ENCODE peak calls at places on chromosomes 3 and 15, in seven cellular contexts. A, E, W, V, P, S and O are unnamed samples.

GRCh38 chr15:58423858-58424608 is 7.8 kb upstream of the LIPC start:
- DNase-seq in P (no peak), A (no peak), V (no peak), E (no peak), W (no peak), S (no peak), O (no peak)

GRCh38 chr3:52204337-52205073 is 6.5 kb downstream of the ALAS1 start:
- DNase-seq in P (no peak), A (peak; percentile 61), S (no peak), E (no peak), W (no peak), V (peak; percentile 47), O (no peak)

GRCh38 chr3:126469479-126469878 is 6.2 kb downstream of the ZXDC start:
- DNase-seq in W (peak; percentile 42), E (no peak), S (no peak), A (no peak), P (no peak), V (no peak), O (no peak)

GRCh38 chr3:140216249-140216648 is 281.3 kb downstream of the CLSTN2 start:
- DNase-seq in E (no peak), S (peak; percentile 10), W (no peak), A (peak; percentile 20), P (no peak), V (no peak), O (peak; percentile 14)

GRCh38 chr3:187014417-187014864 is 84.1 kb downstream of the ST6GAL1 start:
- DNase-seq in A (no peak), W (peak; percentile 43), V (no peak), E (no peak), S (no peak), P (no peak), O (no peak)

GRCh38 chr15:90099072-90099867 is 3.0 kb downstream of the IDH2 start:
- DNase-seq in W (peak; percentile 66), E (no peak), S (no peak), V (no peak), P (no peak), A (peak; percentile 4), O (no peak)

GRCh38 chr3:104206925-104207324 is 1159.8 kb upstream of the ALCAM start:
- DNase-seq in P (no peak), E (no peak), W (no peak), V (peak; percentile 38), S (no peak), A (no peak), O (no peak)

GRCh38 chr3:143934791-143935190 is 36.8 kb upstream of the DIPK2A start:
- DNase-seq in E (no peak), V (no peak), S (no peak), A (no peak), P (no peak), W (no peak), O (no peak)

GRCh38 chr3:53150247-53151085 is 10.5 kb upstream of the PRKCD start:
- DNase-seq in V (no peak), E (no peak), W (peak; percentile 87), S (no peak), A (no peak), P (no peak), O (peak; percentile 66)

GRCh38 chr3:174276826-174277225 is 582.3 kb upstream of the NAALADL2 start:
- DNase-seq in E (no peak), V (no peak), W (no peak), P (no peak), A (no peak), S (no peak), O (no peak)

GRCh38 chr3:196193738-196194541 is 17.3 kb downstream of the ZDHHC19 start:
- DNase-seq in P (no peak), S (no peak), E (peak; percentile 76), V (no peak), W (peak; percentile 83), A (peak; percentile 61), O (no peak)

GRCh38 chr3:4413467-4413866 is 53.6 kb downstream of the SUMF1 start:
- DNase-seq in E (no peak), A (no peak), S (no peak), V (no peak), P (no peak), W (no peak), O (no peak)

GRCh38 chr3:42497009-42497731 is 5.3 kb upstream of the VIPR1 start:
- DNase-seq in W (peak; percentile 41), P (peak; percentile 1), E (peak; percentile 17), S (peak; percentile 47), A (no peak), V (peak; percentile 40), O (no peak)

GRCh38 chr3:196163687-196164493 is 47.3 kb downstream of the ZDHHC19 start:
- DNase-seq in E (peak; percentile 27), V (peak; percentile 57), P (no peak), W (peak; percentile 54), A (peak; percentile 98), S (no peak), O (no peak)

GRCh38 chr3:134373942-134374790 is at the start of gene AMOTL2:
- DNase-seq in E (peak; percentile 92), V (peak; percentile 89), A (peak; percentile 74), P (peak; percentile 91), S (peak; percentile 90), W (peak; percentile 84), O (peak; percentile 91)

GRCh38 chr3:100489118-100489517 is 3.3 kb upstream of the TMEM45A start:
- DNase-seq in S (no peak), A (no peak), W (no peak), V (no peak), E (no peak), P (no peak), O (no peak)

GRCh38 chr3:30311781-30312180 is 294.6 kb upstream of the TGFBR2 start:
- DNase-seq in S (no peak), A (no peak), W (no peak), E (peak; percentile 31), V (no peak), P (no peak), O (no peak)

GRCh38 chr15:35455201-35455600 is 90.8 kb downstream of the DPH6 start:
- DNase-seq in W (no peak), V (no peak), S (no peak), A (no peak), P (no peak), E (no peak), O (no peak)

GRCh38 chr3:38588276-38588971 is 61.1 kb downstream of the SCN5A start:
- DNase-seq in A (no peak), E (peak; percentile 62), P (no peak), V (no peak), S (no peak), W (peak; percentile 15), O (no peak)

GRCh38 chr3:16067837-16068471 is 106.5 kb upstream of the GALNT15 start:
- DNase-seq in S (no peak), A (no peak), P (no peak), W (no peak), V (no peak), E (no peak), O (no peak)

GRCh38 chr3:93906245-93906644 is 67.5 kb downstream of the PROS1 start:
- DNase-seq in P (no peak), V (no peak), W (no peak), E (peak; percentile 40), A (no peak), S (peak; percentile 0), O (no peak)

GRCh38 chr15:90213818-90214204 is 12.7 kb downstream of the SEMA4B start:
- DNase-seq in E (no peak), W (peak; percentile 89), P (no peak), A (no peak), V (no peak), S (no peak), O (no peak)

DNA sequence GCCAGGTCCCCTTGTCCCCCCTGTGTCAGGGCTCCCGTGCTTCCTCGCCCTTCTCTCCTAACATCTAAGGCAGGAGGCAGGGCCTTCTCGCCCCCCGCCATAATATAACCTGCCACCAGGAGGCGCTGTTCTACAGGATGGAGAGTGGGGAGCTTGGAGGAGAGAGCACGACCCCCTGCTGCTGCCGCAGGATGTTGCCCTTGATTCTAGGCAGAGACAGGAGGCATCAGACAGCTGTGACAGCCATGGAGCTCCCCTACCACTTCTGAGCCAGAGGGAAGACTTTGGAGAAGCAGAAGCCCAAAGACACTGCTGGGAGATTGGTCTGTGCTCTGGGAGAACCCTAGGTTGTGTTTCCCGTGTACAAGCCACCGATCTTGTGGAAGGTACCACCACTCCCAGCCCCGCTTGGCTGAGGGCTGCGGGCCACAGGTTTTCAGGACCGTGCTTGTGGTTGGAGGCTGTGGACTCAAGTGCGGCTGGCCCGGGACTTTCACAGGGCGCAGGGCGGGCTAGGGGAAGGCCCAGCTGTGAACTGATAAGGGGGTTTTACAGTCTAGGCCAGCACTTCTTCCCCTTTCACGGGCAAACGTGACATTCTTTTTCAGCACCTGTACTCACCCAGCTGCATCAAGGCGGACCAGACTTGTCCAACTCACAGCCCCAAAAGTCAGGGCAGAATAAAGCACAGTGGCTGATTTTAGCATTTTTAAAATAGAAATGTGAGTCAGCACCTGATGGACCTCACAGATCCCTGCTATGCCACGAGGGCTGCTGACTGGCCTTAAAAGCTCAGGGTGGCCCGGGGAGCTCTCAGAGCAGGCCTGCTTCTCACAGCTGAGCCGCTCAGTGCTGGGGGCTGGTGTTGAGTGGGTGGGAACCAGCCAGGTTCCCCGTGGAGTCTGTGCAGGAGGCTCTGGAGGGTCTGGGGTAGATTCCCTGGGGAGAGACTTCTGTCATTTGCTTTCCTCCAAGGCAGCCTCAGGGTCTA is 2.6 kb upstream of the TIGIT start:
- DNase-seq in S (peak; percentile 61), P (peak; percentile 33), W (peak; percentile 93), E (peak; percentile 41), A (peak; percentile 76), V (peak; percentile 54), O (peak; percentile 66)
- TF ChIP-seq POLR2A in S (no peak), P (no peak), W (no peak), E (no peak), A (no peak), V (no peak), O (no peak)

DNA sequence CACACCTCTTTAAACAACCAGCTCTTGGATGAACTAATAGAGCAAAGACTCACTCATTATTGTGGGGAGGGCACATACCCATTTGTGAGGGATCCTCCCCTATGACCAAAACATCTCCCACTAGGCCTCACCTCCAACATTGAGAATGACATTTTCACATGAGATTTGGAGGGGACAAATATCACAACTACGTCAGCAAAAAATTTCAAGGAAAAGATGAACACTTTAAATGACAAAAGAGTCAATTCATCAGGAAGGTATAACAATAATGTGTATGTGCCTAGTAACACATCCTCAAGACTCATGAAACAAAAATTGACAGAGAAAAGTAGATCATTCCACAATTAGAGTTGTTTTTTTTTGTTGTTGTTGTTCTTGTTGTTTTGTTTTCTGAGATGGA is 38.4 kb upstream of the CHD2 start:
- DNase-seq in P (no peak), W (no peak), A (no peak), S (no peak), E (no peak), V (no peak), O (no peak)
- TF ChIP-seq POLR2A in P (no peak), W (no peak), A (no peak), S (no peak), E (no peak), V (no peak), O (no peak)

GRCh38 chr3:153160451-153161137 is 1.4 kb upstream of the RAP2B start:
- DNase-seq in P (peak; percentile 72), E (peak; percentile 73), V (peak; percentile 62), W (peak; percentile 93), S (peak; percentile 87), A (peak; percentile 88), O (peak; percentile 83)
- TF ChIP-seq POLR2A in P (no peak), E (no peak), V (no peak), W (peak; percentile 39), S (peak; percentile 82), A (no peak), O (peak; percentile 78)

DNA sequence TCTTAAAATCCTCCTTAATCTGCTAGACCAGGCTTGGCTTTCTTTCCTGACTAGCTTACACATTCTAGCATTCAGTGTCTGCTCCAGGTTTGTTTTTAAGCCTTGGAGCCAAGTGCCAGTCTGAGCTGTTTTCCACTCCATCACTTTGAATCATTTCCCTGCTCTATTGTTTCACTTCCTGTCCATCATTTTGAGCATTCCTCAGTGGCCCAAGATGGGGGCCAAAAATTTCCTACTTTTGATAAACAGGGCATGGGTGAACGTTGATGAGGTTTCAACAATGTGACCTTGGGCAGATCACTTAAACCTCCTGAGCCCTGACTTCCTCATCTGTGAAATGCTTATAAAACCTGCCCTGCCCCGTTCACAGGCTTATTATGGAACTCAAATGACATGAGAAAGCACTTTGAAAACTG is 4.4 kb downstream of the CYP19A1 start:
- DNase-seq in A (peak; percentile 86), V (no peak), S (no peak), P (no peak), E (no peak), W (no peak), O (no peak)
- TF ChIP-seq POLR2A in A (no peak), V (no peak), S (no peak), P (no peak), E (no peak), W (no peak), O (no peak)